ENCODE peak calls at places on chromosomes 12 and 14, in eight cellular contexts. G is pancreas, Y is adrenal gland, D is heart left ventricle, N is lung, E is A549, P is tibial artery, J is suprapubic skin. F is an unnamed sample. For H3K4me1, the result is how much of the 10 kb centered on the place peaks cover.

GRCh38 chr14:101817511-101818001 is 56.0 kb downstream of the PPP2R5C start:
- DNase-seq in Y (no peak), E (no peak), J (no peak), P (no peak), N (no peak), D (no peak), G (no peak), F (no peak)

GRCh38 chr14:70888681-70889175 is 18.5 kb upstream of the PCNX1 start:
- DNase-seq in J (no peak), Y (no peak), E (no peak), D (no peak), P (no peak), N (no peak), G (no peak), F (no peak)

GRCh38 chr14:79090781-79091180 is 920.6 kb downstream of the NRXN3 start:
- DNase-seq in D (no peak), G (no peak), P (no peak), Y (no peak), J (no peak), N (no peak), E (no peak), F (no peak)

GRCh38 chr12:2053675-2054070 is 886 bp downstream of the CACNA1C start:
- DNase-seq in G (no peak), J (no peak), E (no peak), P (peak), D (peak), Y (peak), N (no peak), F (no peak)

GRCh38 chr14:23703027-23703426 is 66.9 kb downstream of the DHRS2 start:
- DNase-seq in P (no peak), J (no peak), N (no peak), E (no peak), G (no peak), D (no peak), Y (no peak), F (no peak)

GRCh38 chr12:63668028-63668799 is at the start of gene DPY19L2:
- DNase-seq in E (peak), D (peak), P (peak), N (peak), Y (peak), J (peak), G (peak), F (peak)

GRCh38 chr14:75501080-75501479 is 21.2 kb upstream of the BATF start:
- DNase-seq in Y (no peak), D (no peak), N (peak), J (no peak), P (no peak), E (no peak), G (no peak), F (no peak)

GRCh38 chr12:56521590-56522371 is at the start of gene RBMS2:
- DNase-seq in G (peak), D (peak), Y (peak), J (peak), E (peak), N (peak), P (peak), F (peak)

GRCh38 chr12:42325776-42326465 is at the start of the genes PPHLN1 and ZCRB1:
- DNase-seq in E (peak), D (peak), Y (peak), G (peak), J (peak), P (peak), N (peak), F (peak)

GRCh38 chr12:111155020-111155419 is 213.9 kb downstream of the PHETA1 start:
- DNase-seq in Y (no peak), J (no peak), N (no peak), D (no peak), P (no peak), G (no peak), E (no peak), F (no peak)

GRCh38 chr14:35366048-35366428 is 38.5 kb downstream of the NFKBIA start:
- DNase-seq in E (no peak), Y (peak), P (peak), J (no peak), D (no peak), N (no peak), G (peak), F (peak)

GRCh38 chr12:31231611-31232360 is 94.2 kb downstream of the SINHCAF start:
- DNase-seq in E (no peak), J (no peak), G (no peak), N (no peak), Y (no peak), D (no peak), P (no peak), F (no peak)

GRCh38 chr12:53078425-53079225 is 565 bp downstream of the SPRYD3 start:
- DNase-seq in P (peak), G (no peak), N (no peak), Y (peak), D (no peak), J (peak), E (no peak), F (no peak)

GRCh38 chr14:75418779-75419768 is 8.7 kb upstream of the JDP2 start:
- DNase-seq in P (no peak), Y (no peak), D (no peak), G (no peak), N (no peak), J (no peak), E (no peak), F (peak)

GRCh38 chr12:106392746-106393145 is 35.2 kb downstream of the POLR3B start:
- DNase-seq in J (no peak), G (no peak), N (no peak), E (no peak), Y (no peak), P (no peak), D (no peak), F (no peak)

GRCh38 chr12:59181378-59181777 is 261.1 kb upstream of the LRIG3 start:
- DNase-seq in P (no peak), E (no peak), G (no peak), J (no peak), Y (no peak), N (no peak), D (no peak), F (no peak)

GRCh38 chr12:102631274-102631673 is 150.9 kb upstream of the IGF1 start:
- DNase-seq in E (peak), P (no peak), Y (no peak), N (no peak), D (no peak), J (no peak), G (no peak), F (no peak)

GRCh38 chr14:23149745-23150144 is 30.7 kb upstream of the CEBPE start:
- DNase-seq in P (no peak), N (no peak), E (no peak), D (no peak), G (no peak), J (no peak), Y (no peak), F (no peak)

GRCh38 chr12:14185441-14186192 is 179.9 kb upstream of the ATF7IP start:
- DNase-seq in E (peak), Y (peak), D (no peak), P (no peak), J (no peak), G (no peak), N (no peak), F (no peak)

GRCh38 chr12:115403253-115403652 is 719.3 kb upstream of the TBX3 start:
- DNase-seq in D (no peak), J (no peak), E (no peak), P (no peak), N (no peak), Y (no peak), G (no peak), F (no peak)

GRCh38 chr14:103416916-103417315 is 31.7 kb downstream of the MARK3 start:
- DNase-seq in E (no peak), P (no peak), J (no peak), D (no peak), Y (no peak), N (no peak), G (no peak), F (no peak)

GRCh38 chr12:89351489-89352241 is 636 bp downstream of the DUSP6 start:
- DNase-seq in E (peak), J (peak), G (peak), D (peak), Y (peak), P (peak), N (peak), F (no peak)

GRCh38 chr12:50740307-50740706 is 23.6 kb upstream of the ATF1 start:
- DNase-seq in P (no peak), Y (no peak), E (no peak), N (no peak), D (no peak), J (no peak), G (no peak), F (no peak)

GRCh38 chr14:37585101-37585479 is 10.0 kb downstream of the FOXA1 start:
- DNase-seq in J (no peak), G (no peak), N (no peak), D (no peak), Y (no peak), P (no peak), E (no peak), F (no peak)

DNA sequence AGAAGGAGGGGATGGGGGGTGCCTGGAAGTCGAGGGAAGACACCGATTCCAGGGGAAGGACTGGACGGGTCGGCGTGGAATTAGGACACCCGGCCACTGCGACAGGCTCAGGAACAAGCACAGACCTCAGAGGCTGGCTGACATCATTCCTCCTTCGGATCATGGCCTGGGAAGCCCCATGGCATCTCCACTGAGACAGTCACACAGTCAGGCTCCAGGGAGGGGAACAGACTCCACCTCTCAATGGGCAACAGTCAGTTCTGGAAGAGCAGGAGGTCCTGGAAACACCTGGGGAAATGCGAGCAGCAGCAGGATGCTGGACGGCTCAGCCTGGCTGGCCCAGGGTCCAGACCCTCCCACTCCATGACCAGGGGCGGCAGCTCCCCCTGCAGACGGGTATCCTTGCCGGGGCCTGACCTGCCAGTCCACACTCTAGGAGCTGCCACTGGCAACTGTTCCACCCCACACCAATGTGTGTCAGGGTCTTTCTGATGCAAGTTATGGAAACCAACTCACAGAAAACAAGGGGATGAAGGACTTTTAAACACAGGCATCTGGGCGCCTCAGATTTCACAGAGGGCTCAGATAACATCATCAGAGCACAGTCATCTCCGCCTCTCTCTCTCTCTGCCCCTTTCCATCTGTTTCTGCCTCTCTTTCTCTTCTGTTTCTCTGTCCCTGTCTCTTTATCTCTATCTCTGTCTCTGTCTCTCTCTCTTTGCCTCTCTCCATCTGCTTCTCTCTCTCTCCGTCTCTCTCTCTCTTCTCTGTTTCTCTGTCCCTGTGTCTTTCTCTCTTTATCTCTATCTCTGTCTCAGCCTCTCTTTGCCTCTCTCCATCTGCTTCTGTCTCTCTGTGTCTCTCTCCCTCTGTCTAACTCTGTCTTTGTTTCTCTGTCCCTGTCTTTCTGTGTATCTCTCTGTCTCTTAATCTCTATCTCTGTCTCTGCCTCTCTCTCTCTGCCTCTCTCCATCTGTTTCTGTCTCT is 67.6 kb upstream of the FBRSL1 start:
- DNase-seq in E (no peak), N (no peak), D (no peak), J (no peak), G (no peak), P (no peak), Y (no peak), F (no peak)
- H3K4me1 ChIP-seq in E (under half), N (under half), D (under half), J (under half), G (under half), P (under half), Y (under half), F (under half)

GRCh38 chr14:51680031-51680430 is 28.3 kb downstream of the FRMD6 start:
- DNase-seq in N (no peak), Y (no peak), D (no peak), E (no peak), G (no peak), J (no peak), P (no peak), F (no peak)

GRCh38 chr14:51676549-51676948 is 24.8 kb downstream of the FRMD6 start:
- DNase-seq in J (no peak), P (no peak), G (no peak), D (no peak), E (no peak), Y (no peak), N (no peak), F (no peak)

GRCh38 chr14:51677276-51677675 is 25.6 kb downstream of the FRMD6 start:
- DNase-seq in G (no peak), P (no peak), J (no peak), D (no peak), E (no peak), N (no peak), Y (no peak), F (no peak)

GRCh38 chr14:51674294-51675002 is 22.7 kb downstream of the FRMD6 start:
- DNase-seq in P (no peak), D (no peak), E (no peak), J (no peak), G (no peak), Y (no peak), N (no peak), F (no peak)

GRCh38 chr14:51677738-51678137 is 26.0 kb downstream of the FRMD6 start:
- DNase-seq in D (no peak), N (no peak), Y (no peak), J (no peak), P (no peak), G (no peak), E (no peak), F (no peak)
- TF ChIP-seq CTCF in D (no peak), N (no peak), Y (no peak), J (no peak), P (no peak), G (no peak), E (no peak), F (no peak)

DNA sequence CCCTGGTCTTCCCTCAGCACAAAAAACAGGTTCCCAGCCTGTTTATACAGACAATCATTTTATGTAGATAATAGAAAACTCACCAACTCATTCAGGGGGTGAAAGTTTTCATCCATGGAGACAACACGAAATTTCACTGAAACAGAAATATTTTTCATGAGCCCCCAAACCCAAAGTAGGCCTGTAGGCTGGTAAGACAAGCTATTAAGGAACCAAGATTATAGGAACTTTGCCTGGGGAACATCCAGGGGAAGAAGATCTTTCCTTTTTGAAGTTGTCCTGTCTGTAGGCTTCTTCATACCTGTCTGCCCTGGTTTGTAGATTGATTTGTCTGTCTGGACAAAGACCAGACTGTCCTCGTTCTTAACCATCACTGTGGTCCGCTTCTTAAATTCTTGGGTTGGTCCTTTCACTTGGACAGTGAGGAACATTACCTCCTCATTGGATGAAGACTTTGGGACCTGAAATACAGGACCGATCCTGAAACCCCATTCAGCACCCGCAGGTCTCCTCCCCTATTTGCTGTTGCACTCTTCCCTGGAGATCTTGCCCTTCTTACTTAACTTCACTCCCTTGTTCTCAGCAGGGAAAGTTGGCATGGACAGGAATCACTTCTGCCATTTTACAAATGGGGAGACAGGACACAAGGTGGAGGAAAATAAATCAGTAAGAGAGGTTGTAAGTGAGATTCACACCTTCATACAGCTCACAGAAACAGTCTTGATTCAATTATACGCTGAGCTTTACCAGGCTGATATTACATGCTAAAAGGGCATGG is 3.5 kb downstream of the A2M start:
- DNase-seq in P (no peak), G (no peak), N (no peak), D (no peak), J (no peak), Y (no peak), E (no peak), F (no peak)
- H3K4me1 ChIP-seq in P (under half), G (under half), N (under half), D (under half), J (under half), Y (under half), E (under half), F (under half)

GRCh38 chr14:54597795-54598443 is 31.0 kb downstream of the SAMD4A start:
- DNase-seq in E (no peak), Y (no peak), N (no peak), J (no peak), G (no peak), D (no peak), P (no peak), F (no peak)
- TF ChIP-seq CTCF in E (no peak), Y (no peak), N (no peak), J (no peak), G (no peak), D (no peak), P (no peak), F (no peak)

GRCh38 chr12:46354799-46355194 is 17.8 kb downstream of the SLC38A2 start:
- DNase-seq in E (no peak), Y (no peak), N (no peak), J (no peak), P (no peak), G (no peak), D (no peak), F (no peak)
- H3K4me1 ChIP-seq in E (under half), Y (under half), N (under half), J (under half), P (under half), G (under half), D (under half), F (under half)

GRCh38 chr12:21941522-21942376 is 523 bp upstream of the ABCC9 start:
- DNase-seq in N (peak), Y (peak), D (peak), J (peak), G (peak), P (peak), E (no peak), F (peak)
- TF ChIP-seq CTCF in N (no peak), Y (no peak), D (peak), J (no peak), G (peak), P (peak), E (no peak), F (peak)

GRCh38 chr14:105325716-105326567 is 11.4 kb downstream of the PACS2 start:
- DNase-seq in G (no peak), J (no peak), Y (no peak), P (no peak), N (no peak), E (no peak), D (no peak), F (no peak)
- H3K4me1 ChIP-seq in G (under half), J (under half), Y (under half), P (under half), N (under half), E (under half), D (under half), F (half or more)

F was measured in gastrocnemius medialis.